ENCODE peak calls at places on chromosomes 2 and 18, in ten cellular contexts. S is body of pancreas, C is cardiac fibroblast, M is WTC11, F is foreskin fibroblast, L is HFFc6, X is cardiac muscle cell, P is fibroblast of lung, Z is heart right ventricle, Q is left lung. K is an unnamed sample.

GRCh38 chr2:75521225-75521872 is 39.4 kb downstream of the EVA1A start:
- DNase-seq in S (no peak), C (no peak), M (no peak), F (no peak), L (no peak), X (no peak), P (no peak), Z (no peak), Q (no peak), K (no peak)

GRCh38 chr2:182870227-182870626 is 3.8 kb upstream of the FRZB start:
- DNase-seq in S (no peak), C (peak), M (peak), F (no peak), L (no peak), X (peak), P (no peak), Z (no peak), Q (no peak), K (no peak)

GRCh38 chr2:53234548-53234903 is 533.1 kb upstream of the CHAC2 start:
- DNase-seq in S (peak), C (no peak), M (peak), F (no peak), L (no peak), X (no peak), P (peak), Z (no peak), Q (no peak), K (no peak)

GRCh38 chr2:169131587-169132512 is 62.5 kb downstream of the DHRS9 start:
- DNase-seq in S (no peak), C (peak), M (no peak), F (peak), L (peak), X (no peak), P (peak), Z (no peak), Q (no peak), K (no peak)

GRCh38 chr2:55056024-55056521 is 5.8 kb upstream of the RTN4 start:
- DNase-seq in S (no peak), C (peak), M (no peak), F (no peak), L (no peak), X (no peak), P (no peak), Z (no peak), Q (no peak), K (no peak)

GRCh38 chr2:99809259-99809900 is 319.6 kb upstream of the REV1 start:
- DNase-seq in S (no peak), C (no peak), M (no peak), F (peak), L (peak), X (no peak), P (no peak), Z (no peak), Q (no peak), K (no peak)

GRCh38 chr2:29259221-29259620 is 144.0 kb downstream of the CLIP4 start:
- DNase-seq in S (no peak), C (peak), M (no peak), F (peak), L (peak), X (no peak), P (peak), Z (no peak), Q (no peak), K (no peak)

GRCh38 chr2:175805442-175806114 is 196.5 kb downstream of the LNPK start:
- DNase-seq in S (no peak), C (no peak), M (no peak), F (no peak), L (no peak), X (no peak), P (no peak), Z (no peak), Q (no peak), K (no peak)

GRCh38 chr2:241309684-241310117 is 5.8 kb downstream of the HDLBP start:
- DNase-seq in S (peak), C (peak), M (no peak), F (peak), L (peak), X (no peak), P (peak), Z (no peak), Q (no peak), K (no peak)

GRCh38 chr2:62287895-62288589 is 92.1 kb downstream of the B3GNT2 start:
- DNase-seq in S (peak), C (peak), M (no peak), F (no peak), L (peak), X (peak), P (peak), Z (peak), Q (no peak), K (no peak)

GRCh38 chr2:169997140-169997887 is 170.1 kb downstream of the UBR3 start:
- DNase-seq in S (no peak), C (no peak), M (no peak), F (no peak), L (no peak), X (no peak), P (no peak), Z (no peak), Q (no peak), K (no peak)

GRCh38 chr2:84815146-84815545 is 65.7 kb downstream of the TRABD2A start:
- DNase-seq in S (no peak), C (no peak), M (no peak), F (peak), L (peak), X (no peak), P (peak), Z (no peak), Q (no peak), K (no peak)

GRCh38 chr2:216002274-216002673 is 11.1 kb downstream of the MREG start:
- DNase-seq in S (no peak), C (no peak), M (no peak), F (no peak), L (no peak), X (no peak), P (no peak), Z (no peak), Q (no peak), K (no peak)

GRCh38 chr2:182594286-182594685 is 121.8 kb upstream of the DNAJC10 start:
- DNase-seq in S (no peak), C (peak), M (no peak), F (no peak), L (peak), X (no peak), P (peak), Z (no peak), Q (no peak), K (no peak)

GRCh38 chr2:109333414-109334194 is 204.6 kb downstream of the SH3RF3 start:
- DNase-seq in S (no peak), C (no peak), M (no peak), F (no peak), L (peak), X (peak), P (no peak), Z (no peak), Q (no peak), K (no peak)

GRCh38 chr18:55856191-55856590 is 268.2 kb upstream of the TCF4 start:
- DNase-seq in S (no peak), C (peak), M (no peak), F (peak), L (peak), X (no peak), P (peak), Z (no peak), Q (no peak), K (no peak)

GRCh38 chr2:213490087-213490486 is 205.8 kb downstream of the SPAG16 start:
- DNase-seq in S (no peak), C (no peak), M (no peak), F (no peak), L (no peak), X (peak), P (no peak), Z (no peak), Q (no peak), K (no peak)

GRCh38 chr2:105261061-105261460 is 19.5 kb downstream of the GPR45 start:
- DNase-seq in S (peak), C (peak), M (no peak), F (peak), L (peak), X (no peak), P (peak), Z (no peak), Q (no peak), K (no peak)

GRCh38 chr2:67322361-67323001 is 74.7 kb upstream of the ETAA1 start:
- DNase-seq in S (peak), C (peak), M (peak), F (peak), L (peak), X (peak), P (peak), Z (no peak), Q (no peak), K (no peak)

GRCh38 chr2:100000915-100001707 is 141.3 kb downstream of the AFF3 start:
- DNase-seq in S (no peak), C (no peak), M (no peak), F (no peak), L (no peak), X (no peak), P (no peak), Z (no peak), Q (no peak), K (no peak)

GRCh38 chr2:7043689-7044088 is 126.5 kb downstream of the RNF144A start:
- DNase-seq in S (no peak), C (no peak), M (no peak), F (no peak), L (no peak), X (no peak), P (no peak), Z (no peak), Q (no peak), K (no peak)

GRCh38 chr18:3454365-3455089 is 4.6 kb downstream of the TGIF1 start:
- DNase-seq in S (peak), C (peak), M (peak), F (no peak), L (peak), X (peak), P (peak), Z (no peak), Q (no peak), K (no peak)

GRCh38 chr18:9852266-9853081 is 33.3 kb upstream of the TXNDC2 start:
- DNase-seq in S (no peak), C (no peak), M (no peak), F (no peak), L (no peak), X (no peak), P (no peak), Z (no peak), Q (no peak), K (no peak)

GRCh38 chr2:241603686-241604085 is 33.3 kb downstream of the THAP4 start:
- DNase-seq in S (no peak), C (no peak), M (no peak), F (no peak), L (no peak), X (no peak), P (no peak), Z (no peak), Q (no peak), K (no peak)

GRCh38 chr2:68974251-68974650 is at the start of gene GKN1:
- DNase-seq in S (no peak), C (peak), M (no peak), F (peak), L (no peak), X (no peak), P (peak), Z (no peak), Q (no peak), K (no peak)

GRCh38 chr2:26969089-26969844 is 1.2 kb upstream of the MAPRE3 start:
- DNase-seq in S (no peak), C (peak), M (no peak), F (no peak), L (no peak), X (no peak), P (peak), Z (no peak), Q (no peak), K (no peak)

GRCh38 chr18:2907459-2908145 is 60.8 kb downstream of the EMILIN2 start:
- DNase-seq in S (no peak), C (no peak), M (no peak), F (no peak), L (no peak), X (no peak), P (no peak), Z (no peak), Q (no peak), K (no peak)

GRCh38 chr18:58671941-58672565 is 788 bp downstream of the MALT1 start:
- DNase-seq in S (no peak), C (peak), M (no peak), F (peak), L (no peak), X (no peak), P (peak), Z (no peak), Q (no peak), K (no peak)

GRCh38 chr18:56139792-56140254 is 498.6 kb downstream of the TXNL1 start:
- DNase-seq in S (peak), C (peak), M (no peak), F (peak), L (peak), X (no peak), P (peak), Z (peak), Q (no peak), K (no peak)

GRCh38 chr2:41723531-41723930 is 324.3 kb upstream of the PKDCC start:
- DNase-seq in S (no peak), C (no peak), M (no peak), F (no peak), L (no peak), X (no peak), P (no peak), Z (no peak), Q (no peak), K (no peak)

GRCh38 chr2:235848055-235848454 is 320.1 kb downstream of the GBX2 start:
- DNase-seq in S (no peak), C (no peak), M (peak), F (no peak), L (no peak), X (no peak), P (no peak), Z (no peak), Q (no peak), K (no peak)

GRCh38 chr2:235050992-235051351 is 99.2 kb downstream of the SH3BP4 start:
- DNase-seq in S (peak), C (peak), M (no peak), F (peak), L (peak), X (peak), P (peak), Z (peak), Q (no peak), K (no peak)

GRCh38 chr2:37026050-37026449 is 58.1 kb downstream of the HEATR5B start:
- DNase-seq in S (no peak), C (peak), M (peak), F (no peak), L (no peak), X (no peak), P (no peak), Z (no peak), Q (no peak), K (no peak)

GRCh38 chr2:223641062-223641461 is 38.9 kb upstream of the SCG2 start:
- DNase-seq in S (no peak), C (no peak), M (no peak), F (no peak), L (peak), X (no peak), P (no peak), Z (no peak), Q (no peak), K (no peak)

DNA sequence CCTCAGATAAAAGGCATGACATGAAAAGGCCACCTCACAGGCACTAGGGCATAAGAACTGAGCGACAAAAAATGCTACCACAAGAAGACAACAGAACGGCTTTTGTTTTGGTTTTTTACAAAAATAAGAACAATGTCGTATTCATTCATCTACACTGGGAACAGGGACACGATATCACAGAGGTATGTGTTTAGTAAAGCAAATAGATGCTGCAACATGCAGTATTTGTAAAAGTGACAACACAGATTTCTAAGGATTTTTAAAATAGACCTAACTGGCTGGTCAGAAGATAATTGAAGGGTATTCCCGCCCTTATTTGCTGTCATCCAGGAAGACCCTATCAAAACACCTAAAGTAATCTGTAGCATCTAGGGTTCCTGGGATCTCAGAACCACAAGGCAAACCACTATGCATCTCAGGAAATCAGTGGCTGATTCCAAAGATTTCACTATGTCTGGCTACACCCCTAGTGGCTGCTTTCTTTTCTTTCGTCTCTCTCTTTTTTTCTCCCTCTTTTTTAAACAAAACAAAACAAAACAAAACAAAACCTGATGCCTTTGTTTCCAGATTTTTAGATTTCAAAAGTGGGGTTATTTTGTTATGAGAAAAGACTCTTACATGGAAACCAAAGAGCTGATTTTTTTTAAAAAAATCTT is 97.2 kb downstream of the BCL11A start:
- DNase-seq in S (no peak), C (no peak), M (no peak), F (no peak), L (no peak), X (no peak), P (no peak), Z (no peak), Q (no peak), K (no peak)
- TF ChIP-seq CTCF in S (no peak), C (no peak), M (no peak), F (no peak), L (peak), X (no peak), P (no peak), Z (no peak), Q (no peak), K (no peak)

GRCh38 chr2:118387509-118387908 is 299.2 kb downstream of the INSIG2 start:
- DNase-seq in S (no peak), C (peak), M (no peak), F (peak), L (no peak), X (no peak), P (peak), Z (no peak), Q (no peak), K (no peak)
- TF ChIP-seq CTCF in S (no peak), C (no peak), M (no peak), F (no peak), L (no peak), X (no peak), P (no peak), Z (no peak), Q (no peak), K (no peak)

GRCh38 chr2:10664652-10665051 is 25.1 kb downstream of the NOL10 start:
- DNase-seq in S (no peak), C (no peak), M (no peak), F (no peak), L (no peak), X (no peak), P (no peak), Z (no peak), Q (no peak), K (no peak)
- TF ChIP-seq CTCF in S (no peak), C (no peak), M (no peak), F (no peak), L (no peak), X (no peak), P (no peak), Z (no peak), Q (no peak), K (no peak)

DNA sequence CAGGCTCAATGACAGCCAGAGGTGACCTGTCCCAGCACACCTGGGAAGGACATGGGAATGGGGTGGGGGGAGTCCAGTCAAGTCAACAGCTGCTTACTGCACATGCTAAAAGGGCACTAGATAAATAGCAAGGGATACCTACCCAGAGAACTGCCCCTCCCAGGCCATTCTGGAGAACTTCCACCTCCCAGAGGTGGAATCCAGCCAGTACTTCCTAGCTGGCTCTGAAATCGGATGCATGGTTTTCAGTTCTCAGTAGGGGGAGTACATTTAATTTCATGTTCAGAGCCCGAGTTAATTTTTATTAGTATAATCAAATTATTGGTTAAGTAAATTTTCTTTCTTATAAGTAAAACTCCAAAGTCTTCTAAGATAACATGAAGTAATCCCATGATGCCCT is 28.9 kb upstream of the ITGA6 start:
- DNase-seq in S (no peak), C (no peak), M (no peak), F (no peak), L (no peak), X (no peak), P (no peak), Z (no peak), Q (no peak), K (no peak)
- TF ChIP-seq CTCF in S (peak), C (no peak), M (no peak), F (no peak), L (no peak), X (no peak), P (no peak), Z (peak), Q (no peak), K (no peak)

GRCh38 chr2:12321017-12321641 is 395.6 kb upstream of the TRIB2 start:
- DNase-seq in S (peak), C (peak), M (no peak), F (peak), L (peak), X (no peak), P (peak), Z (peak), Q (no peak), K (no peak)
- TF ChIP-seq CTCF in S (no peak), C (no peak), M (no peak), F (no peak), L (peak), X (no peak), P (peak), Z (peak), Q (no peak), K (no peak)

GRCh38 chr2:188130317-188130716 is 161.4 kb upstream of the GULP1 start:
- DNase-seq in S (no peak), C (no peak), M (no peak), F (no peak), L (peak), X (no peak), P (no peak), Z (no peak), Q (no peak), K (no peak)
- TF ChIP-seq CTCF in S (no peak), C (no peak), M (no peak), F (no peak), L (peak), X (no peak), P (no peak), Z (no peak), Q (no peak), K (no peak)

K was measured in D721Med.